ENCODE peak calls at places on chromosomes 1 and 21, in six cellular contexts. One of them, this sample, is unnamed.

GRCh38 chr1:8015036-8015808 is 10.9 kb downstream of the ERRFI1 start:
- DNase-seq in T-helper 2 cell: no peak
- DNase-seq in HCT116: no peak
- DNase-seq in NCI-H1105 treated with DMSO at 0.1 percent for 48 hours: peak
- DNase-seq in esophagus muscularis mucosa: no peak
- DNase-seq in stimulated activated CD8-positive, alpha-beta memory T cell treated with anti-CD3 and anti-CD28 coated beads, Interleukin-2, amount 100 ng/mL, for 1 hour: no peak
- DNase-seq in this sample: no peak

GRCh38 chr1:24910751-24911650 is 19.1 kb downstream of the RUNX3 start:
- DNase-seq in T-helper 2 cell: no peak
- DNase-seq in HCT116: no peak
- DNase-seq in NCI-H1105 treated with DMSO at 0.1 percent for 48 hours: no peak
- DNase-seq in esophagus muscularis mucosa: no peak
- DNase-seq in stimulated activated CD8-positive, alpha-beta memory T cell treated with anti-CD3 and anti-CD28 coated beads, Interleukin-2, amount 100 ng/mL, for 1 hour: peak
- DNase-seq in this sample: peak

GRCh38 chr1:240474133-240474614 is 137.8 kb downstream of the GREM2 start:
- DNase-seq in T-helper 2 cell: no peak
- DNase-seq in HCT116: no peak
- DNase-seq in NCI-H1105 treated with DMSO at 0.1 percent for 48 hours: no peak
- DNase-seq in esophagus muscularis mucosa: no peak
- DNase-seq in stimulated activated CD8-positive, alpha-beta memory T cell treated with anti-CD3 and anti-CD28 coated beads, Interleukin-2, amount 100 ng/mL, for 1 hour: no peak
- DNase-seq in this sample: no peak

GRCh38 chr1:53089478-53090226 is 27.6 kb downstream of the PODN start:
- DNase-seq in T-helper 2 cell: no peak
- DNase-seq in HCT116: no peak
- DNase-seq in NCI-H1105 treated with DMSO at 0.1 percent for 48 hours: no peak
- DNase-seq in esophagus muscularis mucosa: no peak
- DNase-seq in stimulated activated CD8-positive, alpha-beta memory T cell treated with anti-CD3 and anti-CD28 coated beads, Interleukin-2, amount 100 ng/mL, for 1 hour: no peak
- DNase-seq in this sample: no peak

GRCh38 chr1:27872059-27872801 is at the start of gene THEMIS2:
- DNase-seq in T-helper 2 cell: peak
- DNase-seq in HCT116: no peak
- DNase-seq in NCI-H1105 treated with DMSO at 0.1 percent for 48 hours: no peak
- DNase-seq in esophagus muscularis mucosa: no peak
- DNase-seq in stimulated activated CD8-positive, alpha-beta memory T cell treated with anti-CD3 and anti-CD28 coated beads, Interleukin-2, amount 100 ng/mL, for 1 hour: peak
- DNase-seq in this sample: peak

GRCh38 chr1:205670143-205670431 is 10.2 kb downstream of the SLC45A3 start:
- DNase-seq in T-helper 2 cell: no peak
- DNase-seq in HCT116: no peak
- DNase-seq in NCI-H1105 treated with DMSO at 0.1 percent for 48 hours: no peak
- DNase-seq in esophagus muscularis mucosa: no peak
- DNase-seq in stimulated activated CD8-positive, alpha-beta memory T cell treated with anti-CD3 and anti-CD28 coated beads, Interleukin-2, amount 100 ng/mL, for 1 hour: no peak
- DNase-seq in this sample: no peak

GRCh38 chr21:16473965-16474364 is 744.2 kb downstream of the USP25 start:
- DNase-seq in T-helper 2 cell: no peak
- DNase-seq in HCT116: no peak
- DNase-seq in NCI-H1105 treated with DMSO at 0.1 percent for 48 hours: no peak
- DNase-seq in esophagus muscularis mucosa: no peak
- DNase-seq in stimulated activated CD8-positive, alpha-beta memory T cell treated with anti-CD3 and anti-CD28 coated beads, Interleukin-2, amount 100 ng/mL, for 1 hour: no peak
- DNase-seq in this sample: no peak

GRCh38 chr1:109977657-109978378 is 6.7 kb upstream of the AHCYL1 start:
- DNase-seq in T-helper 2 cell: no peak
- DNase-seq in HCT116: no peak
- DNase-seq in NCI-H1105 treated with DMSO at 0.1 percent for 48 hours: no peak
- DNase-seq in esophagus muscularis mucosa: no peak
- DNase-seq in stimulated activated CD8-positive, alpha-beta memory T cell treated with anti-CD3 and anti-CD28 coated beads, Interleukin-2, amount 100 ng/mL, for 1 hour: no peak
- DNase-seq in this sample: no peak

GRCh38 chr1:10517677-10517982 is 42.9 kb downstream of the PEX14 start:
- DNase-seq in T-helper 2 cell: no peak
- DNase-seq in HCT116: no peak
- DNase-seq in NCI-H1105 treated with DMSO at 0.1 percent for 48 hours: no peak
- DNase-seq in esophagus muscularis mucosa: no peak
- DNase-seq in stimulated activated CD8-positive, alpha-beta memory T cell treated with anti-CD3 and anti-CD28 coated beads, Interleukin-2, amount 100 ng/mL, for 1 hour: no peak
- DNase-seq in this sample: no peak

GRCh38 chr1:100038401-100039306 is 68.9 kb downstream of the SLC35A3 start:
- DNase-seq in T-helper 2 cell: peak
- DNase-seq in HCT116: no peak
- DNase-seq in NCI-H1105 treated with DMSO at 0.1 percent for 48 hours: peak
- DNase-seq in esophagus muscularis mucosa: peak
- DNase-seq in stimulated activated CD8-positive, alpha-beta memory T cell treated with anti-CD3 and anti-CD28 coated beads, Interleukin-2, amount 100 ng/mL, for 1 hour: peak
- DNase-seq in this sample: peak

GRCh38 chr1:41330588-41331545 is 30.4 kb upstream of the FOXO6 start:
- DNase-seq in T-helper 2 cell: no peak
- DNase-seq in HCT116: peak
- DNase-seq in NCI-H1105 treated with DMSO at 0.1 percent for 48 hours: no peak
- DNase-seq in esophagus muscularis mucosa: peak
- DNase-seq in stimulated activated CD8-positive, alpha-beta memory T cell treated with anti-CD3 and anti-CD28 coated beads, Interleukin-2, amount 100 ng/mL, for 1 hour: no peak
- DNase-seq in this sample: no peak

GRCh38 chr1:20981903-20982695 is 194.6 kb downstream of the EIF4G3 start:
- DNase-seq in T-helper 2 cell: no peak
- DNase-seq in HCT116: no peak
- DNase-seq in NCI-H1105 treated with DMSO at 0.1 percent for 48 hours: no peak
- DNase-seq in esophagus muscularis mucosa: no peak
- DNase-seq in stimulated activated CD8-positive, alpha-beta memory T cell treated with anti-CD3 and anti-CD28 coated beads, Interleukin-2, amount 100 ng/mL, for 1 hour: no peak
- DNase-seq in this sample: no peak

GRCh38 chr1:115428262-115428661 is 90.2 kb upstream of the NGF start:
- DNase-seq in T-helper 2 cell: no peak
- DNase-seq in HCT116: no peak
- DNase-seq in NCI-H1105 treated with DMSO at 0.1 percent for 48 hours: no peak
- DNase-seq in esophagus muscularis mucosa: no peak
- DNase-seq in stimulated activated CD8-positive, alpha-beta memory T cell treated with anti-CD3 and anti-CD28 coated beads, Interleukin-2, amount 100 ng/mL, for 1 hour: no peak
- DNase-seq in this sample: no peak

GRCh38 chr1:99146129-99146848 is 118.0 kb upstream of the PLPPR4 start:
- DNase-seq in T-helper 2 cell: no peak
- DNase-seq in HCT116: no peak
- DNase-seq in NCI-H1105 treated with DMSO at 0.1 percent for 48 hours: no peak
- DNase-seq in esophagus muscularis mucosa: no peak
- DNase-seq in stimulated activated CD8-positive, alpha-beta memory T cell treated with anti-CD3 and anti-CD28 coated beads, Interleukin-2, amount 100 ng/mL, for 1 hour: no peak
- DNase-seq in this sample: no peak

GRCh38 chr1:212514056-212514614 is 81.4 kb downstream of the NENF start:
- DNase-seq in T-helper 2 cell: no peak
- DNase-seq in HCT116: peak
- DNase-seq in NCI-H1105 treated with DMSO at 0.1 percent for 48 hours: no peak
- DNase-seq in esophagus muscularis mucosa: no peak
- DNase-seq in stimulated activated CD8-positive, alpha-beta memory T cell treated with anti-CD3 and anti-CD28 coated beads, Interleukin-2, amount 100 ng/mL, for 1 hour: no peak
- DNase-seq in this sample: no peak